ENCODE peak calls at places on chromosomes 13 and 19, in nine cellular contexts. U, T, K, B, M, X, E, P and Z are unnamed samples.

GRCh38 chr13:70249332-70250064 is 141.2 kb upstream of the KLHL1 start:
- DNase-seq in B (no peak), K (peak), X (no peak), E (no peak), M (no peak), U (no peak), P (no peak), T (no peak), Z (no peak)

GRCh38 chr13:75556961-75557360 is 7.4 kb downstream of the UCHL3 start:
- DNase-seq in K (no peak), M (no peak), B (no peak), T (no peak), X (no peak), E (no peak), U (no peak), P (no peak), Z (no peak)

GRCh38 chr13:35514801-35515502 is 38.5 kb upstream of the MAB21L1 start:
- DNase-seq in K (no peak), X (no peak), M (no peak), U (no peak), E (no peak), P (no peak), B (no peak), T (no peak), Z (no peak)

GRCh38 chr19:29887498-29887897 is 54.5 kb upstream of the URI1 start:
- DNase-seq in P (no peak), B (no peak), X (no peak), M (no peak), K (no peak), E (no peak), T (peak), U (no peak), Z (no peak)

GRCh38 chr19:30792561-30793505 is 420.6 kb downstream of the ZNF536 start:
- DNase-seq in T (no peak), M (no peak), E (no peak), X (no peak), B (no peak), U (no peak), P (no peak), K (no peak), Z (no peak)

GRCh38 chr13:27424246-27425150 is at the start of gene GTF3A:
- DNase-seq in K (peak), P (peak), X (peak), M (peak), B (peak), T (peak), E (peak), U (peak), Z (peak)

GRCh38 chr13:74288361-74288911 is 154.2 kb upstream of the KLF12 start:
- DNase-seq in M (peak), U (peak), E (no peak), K (no peak), T (no peak), P (peak), B (peak), X (no peak), Z (peak)

GRCh38 chr13:26246154-26246553 is 7.8 kb upstream of the CDK8 start:
- DNase-seq in M (no peak), E (no peak), K (no peak), T (peak), X (no peak), U (no peak), B (no peak), P (no peak), Z (no peak)

GRCh38 chr13:83876546-83876945 is 5.7 kb downstream of the SLITRK1 start:
- DNase-seq in T (no peak), P (no peak), M (no peak), X (no peak), U (no peak), B (no peak), E (no peak), K (no peak), Z (no peak)

GRCh38 chr13:106484755-106485193 is 50.7 kb downstream of the EFNB2 start:
- DNase-seq in P (no peak), M (no peak), U (no peak), T (peak), X (peak), K (no peak), B (no peak), E (no peak), Z (peak)

GRCh38 chr19:48815870-48816501 is 5.2 kb upstream of the BCAT2 start:
- DNase-seq in K (peak), B (no peak), E (no peak), T (peak), M (peak), U (no peak), X (no peak), P (no peak), Z (no peak)

GRCh38 chr13:39536274-39536673 is 66.7 kb downstream of the LHFPL6 start:
- DNase-seq in T (no peak), P (no peak), K (no peak), X (peak), U (no peak), M (no peak), B (no peak), E (no peak), Z (no peak)

GRCh38 chr19:30556230-30556711 is 184.1 kb downstream of the ZNF536 start:
- DNase-seq in T (no peak), X (no peak), K (no peak), E (no peak), M (no peak), U (no peak), B (no peak), P (no peak), Z (no peak)

GRCh38 chr13:50745542-50745941 is 98.0 kb downstream of the DLEU7 start:
- DNase-seq in T (no peak), M (no peak), E (no peak), X (no peak), P (no peak), B (no peak), K (no peak), U (no peak), Z (no peak)

GRCh38 chr19:6032827-6033226 is 54.9 kb upstream of the RANBP3 start:
- DNase-seq in P (no peak), E (no peak), K (no peak), U (peak), T (no peak), B (no peak), X (no peak), M (no peak), Z (no peak)

GRCh38 chr13:79869326-79869725 is 388.4 kb downstream of the NDFIP2 start:
- DNase-seq in U (no peak), K (peak), M (no peak), X (no peak), P (no peak), B (no peak), E (no peak), T (no peak), Z (no peak)

GRCh38 chr13:94233401-94233800 is 246.1 kb downstream of the DCT start:
- DNase-seq in P (no peak), K (peak), U (no peak), M (peak), E (no peak), T (peak), X (peak), B (no peak), Z (peak)

GRCh38 chr19:10289836-10290438 is at the start of gene ICAM5:
- DNase-seq in P (no peak), X (no peak), M (no peak), B (no peak), T (no peak), E (no peak), U (no peak), K (peak), Z (peak)

GRCh38 chr13:43629691-43630480 is 156.9 kb downstream of the ENOX1 start:
- DNase-seq in X (peak), U (no peak), P (no peak), E (no peak), B (no peak), K (no peak), T (no peak), M (no peak), Z (no peak)

GRCh38 chr19:17943284-17944221 is 10.7 kb downstream of the CCDC124 start:
- DNase-seq in K (no peak), U (no peak), X (no peak), B (no peak), P (no peak), M (no peak), T (peak), E (no peak), Z (no peak)

GRCh38 chr19:44809856-44810554 is 1.1 kb downstream of the BCAM start:
- DNase-seq in M (no peak), U (no peak), T (no peak), P (no peak), K (no peak), E (no peak), B (no peak), X (no peak), Z (no peak)

GRCh38 chr13:41356788-41357187 is 45.7 kb downstream of the NAA16 start:
- DNase-seq in X (no peak), U (no peak), B (no peak), P (no peak), K (no peak), M (no peak), E (no peak), T (no peak), Z (no peak)

GRCh38 chr13:80955487-80955886 is 614.6 kb upstream of the SPRY2 start:
- DNase-seq in B (no peak), K (no peak), P (no peak), E (no peak), X (peak), T (no peak), U (no peak), M (no peak), Z (no peak)

GRCh38 chr13:113178070-113178895 is 19.8 kb downstream of the PROZ start:
- DNase-seq in K (no peak), P (no peak), B (no peak), X (peak), M (peak), E (no peak), T (no peak), U (no peak), Z (peak)

GRCh38 chr19:51258761-51259160 is 7.9 kb downstream of the SIGLECL1 start:
- DNase-seq in T (no peak), E (no peak), K (no peak), U (no peak), B (no peak), M (no peak), X (no peak), P (no peak), Z (no peak)

GRCh38 chr13:76993021-76993420 is 1.1 kb downstream of the CLN5 start:
- DNase-seq in U (no peak), X (peak), E (no peak), K (no peak), P (no peak), T (no peak), B (no peak), M (no peak), Z (peak)

GRCh38 chr13:110358381-110358780 is 51.3 kb downstream of the COL4A2 start:
- DNase-seq in E (no peak), M (no peak), K (no peak), T (no peak), B (no peak), P (no peak), X (no peak), U (no peak), Z (no peak)

GRCh38 chr13:74210693-74211393 is 76.6 kb upstream of the KLF12 start:
- DNase-seq in B (no peak), M (peak), P (no peak), T (peak), U (no peak), E (no peak), X (peak), K (peak), Z (peak)

GRCh38 chr13:100274942-100275506 is 186.1 kb downstream of the PCCA start:
- DNase-seq in E (no peak), P (no peak), K (no peak), M (no peak), T (no peak), X (no peak), B (no peak), U (no peak), Z (no peak)

GRCh38 chr19:35248310-35249145 is at the start of gene LSR:
- DNase-seq in K (peak), T (peak), U (peak), P (no peak), M (no peak), E (peak), X (no peak), B (no peak), Z (peak)

GRCh38 chr13:38630780-38631179 is 56.1 kb upstream of the FREM2 start:
- DNase-seq in K (no peak), X (peak), T (no peak), P (no peak), U (no peak), E (no peak), B (no peak), M (no peak), Z (no peak)

GRCh38 chr19:53942001-53942786 is 20.5 kb upstream of the CACNG8 start:
- DNase-seq in P (peak), U (peak), K (peak), E (no peak), X (peak), M (peak), B (no peak), T (no peak), Z (peak)
- TF ChIP-seq CTCF in P (peak), U (no peak), K (no peak), E (no peak), X (no peak), M (no peak), B (no peak), T (no peak), Z (no peak)

DNA sequence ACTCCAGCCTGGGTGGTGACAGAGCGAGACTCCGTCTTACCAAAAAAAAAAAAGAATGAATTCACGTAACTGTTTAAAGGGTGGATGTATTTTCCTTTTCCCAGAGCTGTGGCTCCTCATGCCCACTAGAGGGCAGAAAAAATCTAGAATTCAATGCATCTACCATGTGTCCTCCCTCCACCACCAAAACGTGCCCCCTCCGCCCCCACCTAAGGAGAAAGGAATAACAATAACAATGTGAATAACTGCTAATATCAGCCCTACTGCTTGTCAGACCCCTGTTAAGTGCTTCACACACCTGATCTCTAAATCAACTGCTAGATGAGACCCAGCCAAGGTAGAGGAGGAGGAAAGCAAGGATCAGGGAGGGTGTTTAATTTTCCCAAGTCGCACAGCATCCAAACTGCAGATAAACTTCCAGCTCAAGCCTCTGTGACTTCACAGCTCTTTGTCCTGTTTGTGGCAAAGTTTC is 20.2 kb upstream of the PNMA8B start:
- DNase-seq in X (peak), E (no peak), B (no peak), T (no peak), M (no peak), P (no peak), K (peak), U (no peak), Z (peak)
- TF ChIP-seq CTCF in X (peak), E (peak), B (peak), T (peak), M (peak), P (peak), K (peak), U (peak), Z (peak)

GRCh38 chr13:85900521-85900920 is 101.3 kb upstream of the SLITRK6 start:
- DNase-seq in M (no peak), X (no peak), B (no peak), U (no peak), K (no peak), T (no peak), E (no peak), P (no peak), Z (no peak)

GRCh38 chr13:85896516-85897450 is 97.6 kb upstream of the SLITRK6 start:
- DNase-seq in B (no peak), U (no peak), P (no peak), M (no peak), E (no peak), K (peak), T (no peak), X (no peak), Z (no peak)
- TF ChIP-seq CTCF in B (no peak), U (no peak), P (peak), M (peak), E (no peak), K (no peak), T (no peak), X (no peak), Z (no peak)

GRCh38 chr19:13058951-13059660 is 43.6 kb downstream of the LYL1 start:
- DNase-seq in M (peak), U (no peak), K (no peak), B (no peak), E (no peak), X (peak), P (no peak), T (no peak), Z (no peak)
- TF ChIP-seq CTCF in M (peak), U (no peak), K (no peak), B (peak), E (peak), X (peak), P (no peak), T (no peak), Z (peak)

GRCh38 chr19:40605201-40605971 is 4.2 kb downstream of the LTBP4 start:
- DNase-seq in E (peak), P (no peak), X (peak), K (peak), U (peak), B (peak), T (peak), M (peak), Z (peak)
- TF ChIP-seq CTCF in E (no peak), P (no peak), X (no peak), K (peak), U (peak), B (peak), T (no peak), M (no peak), Z (peak)

GRCh38 chr19:2952953-2953481 is 8.2 kb upstream of the ZNF77 start:
- DNase-seq in E (peak), T (no peak), M (no peak), U (peak), P (no peak), K (no peak), B (no peak), X (peak), Z (no peak)
- TF ChIP-seq CTCF in E (peak), T (peak), M (no peak), U (peak), P (no peak), K (no peak), B (no peak), X (peak), Z (no peak)

DNA sequence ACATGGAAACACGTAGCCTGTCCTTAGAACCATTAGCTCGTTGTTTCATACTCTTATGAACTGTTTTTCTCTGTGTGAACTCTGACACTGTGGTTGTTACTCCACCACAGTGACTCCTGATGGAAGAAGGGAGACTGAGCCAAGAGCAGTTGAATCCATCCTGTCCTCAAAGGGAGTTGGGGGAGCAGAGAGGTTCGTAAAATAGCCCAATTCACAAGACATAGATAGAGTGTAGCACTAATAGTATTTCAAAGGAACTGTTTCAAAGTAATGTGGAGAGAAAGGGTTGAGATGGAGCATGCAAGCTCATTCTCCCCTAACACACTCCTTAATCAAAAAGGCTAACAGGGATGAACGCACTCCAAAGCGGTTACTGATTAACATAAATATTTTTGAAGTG is 964.7 kb downstream of the PCDH9 start:
- DNase-seq in E (no peak), T (no peak), K (no peak), X (no peak), U (no peak), M (no peak), P (no peak), B (no peak), Z (no peak)
- TF ChIP-seq CTCF in E (no peak), T (no peak), K (no peak), X (no peak), U (no peak), M (no peak), P (no peak), B (no peak), Z (no peak)